ENCODE peak calls at places on chromosomes 7 and 10, in eight cellular contexts. One of them, this sample, is unnamed.

GRCh38 chr7:24777811-24778210 is 20.5 kb upstream of the GSDME start:
- DNase-seq in psoas muscle: no peak
- DNase-seq in endothelial cell: no peak
- DNase-seq in fibroblast of mammary gland: peak
- DNase-seq in uterus: no peak
- DNase-seq in AG09309: no peak
- DNase-seq in astrocyte of the cerebellum: no peak
- DNase-seq in HFFc6: no peak
- DNase-seq in this sample: no peak

GRCh38 chr7:101164071-101164840 is 1.1 kb downstream of the VGF start:
- DNase-seq in astrocyte of the cerebellum: no peak
- DNase-seq in endothelial cell: peak
- DNase-seq in fibroblast of mammary gland: peak
- DNase-seq in psoas muscle: no peak
- DNase-seq in uterus: no peak
- DNase-seq in AG09309: no peak
- DNase-seq in HFFc6: peak
- DNase-seq in this sample: peak

GRCh38 chr7:157423348-157423747 is 86.5 kb downstream of the DNAJB6 start:
- DNase-seq in endothelial cell: no peak
- DNase-seq in astrocyte of the cerebellum: no peak
- DNase-seq in uterus: no peak
- DNase-seq in psoas muscle: no peak
- DNase-seq in fibroblast of mammary gland: no peak
- DNase-seq in HFFc6: no peak
- DNase-seq in AG09309: no peak
- DNase-seq in this sample: no peak

GRCh38 chr7:114922652-114923402 is 933 bp downstream of the MDFIC start:
- DNase-seq in uterus: peak
- DNase-seq in HFFc6: peak
- DNase-seq in endothelial cell: peak
- DNase-seq in AG09309: no peak
- DNase-seq in fibroblast of mammary gland: peak
- DNase-seq in psoas muscle: peak
- DNase-seq in astrocyte of the cerebellum: no peak
- DNase-seq in this sample: peak

GRCh38 chr10:120997313-120998102 is 146.3 kb downstream of the WDR11 start:
- DNase-seq in fibroblast of mammary gland: no peak
- DNase-seq in endothelial cell: no peak
- DNase-seq in psoas muscle: no peak
- DNase-seq in astrocyte of the cerebellum: no peak
- DNase-seq in AG09309: no peak
- DNase-seq in HFFc6: no peak
- DNase-seq in uterus: no peak
- DNase-seq in this sample: no peak

GRCh38 chr7:35365523-35365922 is 111.6 kb upstream of the TBX20 start:
- DNase-seq in psoas muscle: no peak
- DNase-seq in fibroblast of mammary gland: no peak
- DNase-seq in astrocyte of the cerebellum: no peak
- DNase-seq in uterus: no peak
- DNase-seq in HFFc6: no peak
- DNase-seq in endothelial cell: no peak
- DNase-seq in AG09309: no peak
- DNase-seq in this sample: no peak

GRCh38 chr10:52074505-52074904 is 239.6 kb upstream of the DKK1 start:
- DNase-seq in fibroblast of mammary gland: no peak
- DNase-seq in AG09309: no peak
- DNase-seq in endothelial cell: no peak
- DNase-seq in HFFc6: no peak
- DNase-seq in uterus: no peak
- DNase-seq in psoas muscle: no peak
- DNase-seq in astrocyte of the cerebellum: no peak
- DNase-seq in this sample: no peak

GRCh38 chr10:32417906-32418547 is 27.9 kb upstream of the CCDC7 start:
- DNase-seq in AG09309: peak
- DNase-seq in uterus: peak
- DNase-seq in psoas muscle: no peak
- DNase-seq in fibroblast of mammary gland: peak
- DNase-seq in HFFc6: peak
- DNase-seq in endothelial cell: no peak
- DNase-seq in astrocyte of the cerebellum: peak
- DNase-seq in this sample: no peak

GRCh38 chr10:103793429-103793828 is 61.9 kb downstream of the SH3PXD2A start:
- DNase-seq in AG09309: no peak
- DNase-seq in uterus: no peak
- DNase-seq in HFFc6: no peak
- DNase-seq in psoas muscle: peak
- DNase-seq in endothelial cell: no peak
- DNase-seq in astrocyte of the cerebellum: no peak
- DNase-seq in fibroblast of mammary gland: no peak
- DNase-seq in this sample: peak

GRCh38 chr7:68074242-68074641 is 1077.6 kb downstream of the TYW1 start:
- DNase-seq in HFFc6: no peak
- DNase-seq in psoas muscle: no peak
- DNase-seq in uterus: no peak
- DNase-seq in astrocyte of the cerebellum: no peak
- DNase-seq in endothelial cell: no peak
- DNase-seq in AG09309: no peak
- DNase-seq in fibroblast of mammary gland: no peak
- DNase-seq in this sample: no peak

GRCh38 chr10:89207801-89208551 is 859 bp upstream of the CH25H start:
- DNase-seq in astrocyte of the cerebellum: no peak
- DNase-seq in fibroblast of mammary gland: peak
- DNase-seq in psoas muscle: peak
- DNase-seq in endothelial cell: peak
- DNase-seq in uterus: peak
- DNase-seq in AG09309: no peak
- DNase-seq in HFFc6: no peak
- DNase-seq in this sample: peak

GRCh38 chr7:105268056-105268455 is 120.7 kb downstream of the SRPK2 start:
- DNase-seq in astrocyte of the cerebellum: peak
- DNase-seq in psoas muscle: no peak
- DNase-seq in AG09309: peak
- DNase-seq in endothelial cell: no peak
- DNase-seq in uterus: no peak
- DNase-seq in fibroblast of mammary gland: peak
- DNase-seq in HFFc6: peak
- DNase-seq in this sample: peak

DNA sequence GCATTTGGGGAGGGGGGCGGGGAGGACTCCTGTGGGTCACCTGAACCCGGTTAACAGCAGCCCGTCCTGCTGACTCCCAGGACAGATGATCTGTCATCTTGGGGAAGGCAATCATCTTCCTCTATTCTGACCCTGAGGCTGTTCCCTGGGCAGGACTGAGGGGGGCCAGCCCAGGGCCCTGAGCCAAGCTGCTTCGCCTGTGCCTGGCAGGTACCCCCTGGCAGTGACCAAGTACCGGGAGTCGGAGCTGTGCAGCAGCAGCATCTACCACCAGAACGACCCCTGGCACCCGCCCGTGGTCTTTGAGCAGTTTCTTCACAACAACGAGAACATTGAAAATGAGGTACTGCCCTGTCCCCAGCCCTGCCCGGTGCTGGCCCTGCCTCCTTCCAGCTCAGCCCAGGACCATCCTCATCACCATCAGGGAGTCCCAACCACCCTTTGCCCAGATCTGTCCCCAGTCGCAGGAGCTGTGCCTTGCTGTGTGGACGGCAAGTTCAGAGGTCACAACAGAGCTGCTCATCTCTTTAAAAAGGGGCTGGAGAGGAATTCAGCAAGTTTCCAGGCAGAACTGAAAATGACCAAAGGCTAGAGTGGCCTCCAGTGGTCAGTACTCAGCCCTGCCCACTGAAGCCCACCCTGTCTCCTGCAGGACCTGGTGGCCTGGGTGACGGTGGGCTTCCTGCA is 8.1 kb downstream of the AOC1 start:
- DNase-seq in psoas muscle: no peak
- DNase-seq in endothelial cell: no peak
- DNase-seq in HFFc6: no peak
- DNase-seq in AG09309: no peak
- DNase-seq in uterus: no peak
- DNase-seq in fibroblast of mammary gland: no peak
- DNase-seq in astrocyte of the cerebellum: no peak
- DNase-seq in this sample: no peak
- TF ChIP-seq CTCF in psoas muscle: no peak
- TF ChIP-seq CTCF in endothelial cell: no peak
- TF ChIP-seq CTCF in HFFc6: no peak
- TF ChIP-seq CTCF in AG09309: no peak
- TF ChIP-seq CTCF in uterus: no peak
- TF ChIP-seq CTCF in fibroblast of mammary gland: no peak
- TF ChIP-seq CTCF in astrocyte of the cerebellum: no peak
- TF ChIP-seq CTCF in this sample: no peak

GRCh38 chr10:132357286-132358058 is 25.5 kb downstream of the LRRC27 start:
- DNase-seq in HFFc6: no peak
- DNase-seq in psoas muscle: no peak
- DNase-seq in uterus: no peak
- DNase-seq in AG09309: no peak
- DNase-seq in astrocyte of the cerebellum: no peak
- DNase-seq in fibroblast of mammary gland: no peak
- DNase-seq in endothelial cell: no peak
- DNase-seq in this sample: no peak

GRCh38 chr10:132361581-132362101 is 29.6 kb downstream of the LRRC27 start:
- DNase-seq in endothelial cell: no peak
- DNase-seq in uterus: no peak
- DNase-seq in psoas muscle: no peak
- DNase-seq in astrocyte of the cerebellum: no peak
- DNase-seq in fibroblast of mammary gland: no peak
- DNase-seq in AG09309: no peak
- DNase-seq in HFFc6: no peak
- DNase-seq in this sample: no peak

GRCh38 chr10:132362151-132362611 is 30.2 kb downstream of the LRRC27 start:
- DNase-seq in fibroblast of mammary gland: no peak
- DNase-seq in endothelial cell: no peak
- DNase-seq in AG09309: no peak
- DNase-seq in astrocyte of the cerebellum: no peak
- DNase-seq in uterus: no peak
- DNase-seq in psoas muscle: no peak
- DNase-seq in HFFc6: no peak
- DNase-seq in this sample: no peak

GRCh38 chr10:132360766-132361447 is 28.9 kb downstream of the LRRC27 start:
- DNase-seq in uterus: no peak
- DNase-seq in fibroblast of mammary gland: no peak
- DNase-seq in AG09309: no peak
- DNase-seq in endothelial cell: peak
- DNase-seq in HFFc6: no peak
- DNase-seq in psoas muscle: no peak
- DNase-seq in astrocyte of the cerebellum: no peak
- DNase-seq in this sample: no peak

DNA sequence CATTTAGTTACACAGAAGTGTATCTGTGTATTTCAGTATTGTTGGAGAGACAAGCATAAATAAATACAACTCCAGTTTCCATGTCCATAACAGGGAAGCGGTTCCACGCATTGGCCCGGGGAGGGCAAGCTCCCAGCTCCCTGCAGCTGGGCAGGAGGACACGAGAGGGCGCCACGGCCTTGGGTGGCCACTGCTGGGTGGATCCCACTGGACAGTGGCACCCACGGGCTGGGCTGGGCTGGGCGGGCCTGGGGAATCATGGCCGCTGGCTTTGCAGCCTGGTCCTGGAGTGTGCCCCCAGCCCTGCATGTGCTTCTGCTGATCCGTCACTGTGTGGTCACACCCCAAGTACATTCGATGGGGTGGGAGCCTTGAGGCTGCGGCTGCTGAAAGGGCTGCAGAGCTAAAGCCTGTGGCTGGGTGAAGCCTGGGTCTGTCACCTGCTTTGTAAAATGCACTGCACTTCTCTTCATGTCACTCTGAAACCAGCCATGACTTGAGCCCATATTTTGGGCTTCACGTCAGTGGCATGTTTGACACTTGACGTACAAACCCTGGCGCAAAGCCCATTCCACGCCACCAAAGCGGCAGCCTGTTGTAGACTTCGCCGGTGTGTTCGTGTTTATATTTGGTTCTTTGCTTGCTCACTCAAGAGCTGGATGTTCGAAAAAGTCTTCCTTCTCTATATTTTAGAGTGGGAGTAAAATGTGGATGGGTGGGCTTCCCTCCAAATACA is 27.5 kb downstream of the LRRC27 start:
- DNase-seq in astrocyte of the cerebellum: no peak
- DNase-seq in fibroblast of mammary gland: no peak
- DNase-seq in HFFc6: no peak
- DNase-seq in psoas muscle: peak
- DNase-seq in endothelial cell: no peak
- DNase-seq in AG09309: no peak
- DNase-seq in uterus: no peak
- DNase-seq in this sample: no peak
- TF ChIP-seq CTCF in astrocyte of the cerebellum: no peak
- TF ChIP-seq CTCF in fibroblast of mammary gland: no peak
- TF ChIP-seq CTCF in HFFc6: no peak
- TF ChIP-seq CTCF in psoas muscle: no peak
- TF ChIP-seq CTCF in endothelial cell: no peak
- TF ChIP-seq CTCF in AG09309: peak
- TF ChIP-seq CTCF in uterus: no peak
- TF ChIP-seq CTCF in this sample: no peak

GRCh38 chr7:131540491-131541162 is 15.8 kb downstream of the PODXL start:
- DNase-seq in AG09309: no peak
- DNase-seq in endothelial cell: no peak
- DNase-seq in psoas muscle: no peak
- DNase-seq in fibroblast of mammary gland: no peak
- DNase-seq in uterus: peak
- DNase-seq in astrocyte of the cerebellum: no peak
- DNase-seq in HFFc6: no peak
- DNase-seq in this sample: no peak
- TF ChIP-seq CTCF in AG09309: no peak
- TF ChIP-seq CTCF in endothelial cell: no peak
- TF ChIP-seq CTCF in psoas muscle: peak
- TF ChIP-seq CTCF in fibroblast of mammary gland: no peak
- TF ChIP-seq CTCF in uterus: no peak
- TF ChIP-seq CTCF in astrocyte of the cerebellum: peak
- TF ChIP-seq CTCF in HFFc6: peak
- TF ChIP-seq CTCF in this sample: no peak

GRCh38 chr7:4076701-4077294 is 605.3 kb upstream of the FOXK1 start:
- DNase-seq in endothelial cell: no peak
- DNase-seq in uterus: no peak
- DNase-seq in HFFc6: no peak
- DNase-seq in astrocyte of the cerebellum: no peak
- DNase-seq in psoas muscle: no peak
- DNase-seq in fibroblast of mammary gland: no peak
- DNase-seq in AG09309: no peak
- DNase-seq in this sample: no peak

GRCh38 chr7:4073750-4074149 is 608.3 kb upstream of the FOXK1 start:
- DNase-seq in psoas muscle: no peak
- DNase-seq in AG09309: no peak
- DNase-seq in astrocyte of the cerebellum: no peak
- DNase-seq in uterus: no peak
- DNase-seq in fibroblast of mammary gland: no peak
- DNase-seq in endothelial cell: no peak
- DNase-seq in HFFc6: no peak
- DNase-seq in this sample: no peak

GRCh38 chr7:4074407-4074806 is 607.7 kb upstream of the FOXK1 start:
- DNase-seq in astrocyte of the cerebellum: no peak
- DNase-seq in uterus: no peak
- DNase-seq in fibroblast of mammary gland: no peak
- DNase-seq in endothelial cell: no peak
- DNase-seq in HFFc6: no peak
- DNase-seq in AG09309: no peak
- DNase-seq in psoas muscle: no peak
- DNase-seq in this sample: no peak

GRCh38 chr7:4073052-4073451 is 609.0 kb upstream of the FOXK1 start:
- DNase-seq in fibroblast of mammary gland: no peak
- DNase-seq in uterus: no peak
- DNase-seq in AG09309: no peak
- DNase-seq in astrocyte of the cerebellum: no peak
- DNase-seq in endothelial cell: no peak
- DNase-seq in psoas muscle: no peak
- DNase-seq in HFFc6: no peak
- DNase-seq in this sample: no peak

GRCh38 chr7:4074994-4075393 is 607.1 kb upstream of the FOXK1 start:
- DNase-seq in astrocyte of the cerebellum: no peak
- DNase-seq in endothelial cell: no peak
- DNase-seq in uterus: no peak
- DNase-seq in HFFc6: no peak
- DNase-seq in AG09309: no peak
- DNase-seq in fibroblast of mammary gland: no peak
- DNase-seq in psoas muscle: no peak
- DNase-seq in this sample: no peak
- TF ChIP-seq CTCF in astrocyte of the cerebellum: no peak
- TF ChIP-seq CTCF in endothelial cell: no peak
- TF ChIP-seq CTCF in uterus: no peak
- TF ChIP-seq CTCF in HFFc6: no peak
- TF ChIP-seq CTCF in AG09309: no peak
- TF ChIP-seq CTCF in fibroblast of mammary gland: no peak
- TF ChIP-seq CTCF in psoas muscle: no peak
- TF ChIP-seq CTCF in this sample: no peak

This sample was measured in epithelial cell of esophagus.